ENCODE peak calls at places on chromosomes 5 and 9, in nine cellular contexts. V is heart right ventricle, E is IMR-90, L is neural progenitor cell, X is foreskin keratinocyte, O is thoracic aorta, B is SK-N-SH, T is colonic mucosa, I is PC-3. N is an unnamed sample.

GRCh38 chr9:5563417-5563815 is 53.1 kb downstream of the PDCD1LG2 start:
- DNase-seq in B (no peak), L (no peak), E (no peak), O (no peak), X (peak; percentile 60), I (no peak), T (no peak), V (no peak), N (no peak)

GRCh38 chr5:154972476-154973080 is 31.7 kb downstream of the MRPL22 start:
- DNase-seq in T (no peak), I (peak; percentile 56), X (peak; percentile 29), O (no peak), E (peak; percentile 53), L (peak; percentile 36), B (peak; percentile 49), V (peak; percentile 24), N (peak; percentile 72)

GRCh38 chr5:51072937-51073336 is 310.3 kb upstream of the ISL1 start:
- DNase-seq in B (no peak), E (no peak), I (no peak), L (no peak), T (no peak), V (no peak), X (no peak), O (no peak), N (no peak)

GRCh38 chr9:21160178-21160577 is 6.3 kb downstream of the IFNA21 start:
- DNase-seq in B (no peak), I (no peak), X (peak; percentile 7), E (no peak), L (peak; percentile 27), T (no peak), V (no peak), O (no peak), N (peak; percentile 52)

GRCh38 chr5:65070026-65070425 is 301.3 kb downstream of the CWC27 start:
- DNase-seq in V (no peak), L (no peak), I (no peak), B (no peak), E (no peak), X (no peak), T (no peak), O (no peak), N (no peak)

GRCh38 chr5:157607371-157608161 is 32.0 kb upstream of the ADAM19 start:
- DNase-seq in X (peak; percentile 93), V (no peak), E (peak; percentile 85), T (no peak), O (no peak), I (peak; percentile 99), L (no peak), B (no peak), N (no peak)

GRCh38 chr9:135402739-135403695 is 76.6 kb upstream of the PPP1R26 start:
- DNase-seq in X (no peak), E (no peak), B (no peak), I (no peak), V (no peak), O (no peak), L (no peak), T (no peak), N (no peak)

GRCh38 chr9:136985027-136985602 is 2.3 kb downstream of the LCNL1 start:
- DNase-seq in I (no peak), T (no peak), O (no peak), X (no peak), V (no peak), B (no peak), E (no peak), L (no peak), N (no peak)

GRCh38 chr9:82560036-82560435 is 502.9 kb downstream of the RASEF start:
- DNase-seq in O (no peak), E (no peak), X (no peak), V (no peak), T (no peak), I (no peak), L (no peak), B (no peak), N (no peak)

DNA sequence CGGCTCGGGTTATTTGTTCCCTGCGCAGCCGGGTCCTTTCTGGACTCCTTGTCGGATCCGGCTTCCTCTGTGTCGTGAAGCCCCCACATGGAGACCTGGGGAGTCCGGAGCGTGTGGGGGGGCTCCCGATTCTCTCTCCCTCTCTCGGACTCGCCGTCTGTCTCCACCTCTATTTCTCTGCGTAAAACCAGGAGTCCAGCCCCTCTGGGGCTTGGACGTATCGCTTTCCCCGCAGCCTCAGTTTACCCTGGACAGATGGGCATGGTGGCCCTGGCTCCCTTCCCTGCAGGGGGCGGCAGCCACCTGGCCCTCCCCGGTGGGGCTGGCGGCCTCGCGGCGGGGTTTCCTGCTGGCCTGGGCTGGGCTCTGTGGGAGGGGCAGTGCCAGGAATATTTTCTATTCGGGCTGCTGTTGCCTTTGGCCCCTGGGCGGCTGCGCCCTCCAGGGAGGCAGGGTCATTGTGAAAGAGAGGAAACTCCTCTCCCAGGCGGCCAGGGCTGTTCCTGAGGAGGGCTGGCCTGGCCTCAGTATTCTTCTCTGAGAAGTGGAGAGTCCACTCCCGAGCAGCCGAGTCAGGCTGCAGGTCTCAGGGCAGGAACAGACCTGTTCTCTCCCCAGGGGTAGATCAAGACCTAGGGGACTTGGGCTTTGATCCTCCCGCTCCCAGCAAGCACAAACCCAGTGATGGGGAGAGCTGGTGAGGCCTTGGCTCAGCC is 665 bp downstream of the ASS1 start:
- DNase-seq in L (peak; percentile 50), E (no peak), O (peak; percentile 31), V (peak; percentile 70), T (peak; percentile 78), B (no peak), X (peak; percentile 40), I (peak; percentile 27), N (no peak)
- H3K27ac ChIP-seq in L (no peak overlapping the region), E (peak overlapping the region; percentile 81), O (peak overlapping the region; percentile 80), V (peak overlapping the region; percentile 96), T (peak overlapping the region; percentile 70), B (no peak overlapping the region), X (no peak overlapping the region), I (no peak overlapping the region), N (peak overlapping the region; percentile 16)

GRCh38 chr9:18632624-18633407 is 158.9 kb downstream of the ADAMTSL1 start:
- DNase-seq in E (peak; percentile 90), B (no peak), O (peak; percentile 23), L (no peak), I (peak; percentile 82), V (peak; percentile 41), T (no peak), X (peak; percentile 63), N (no peak)

GRCh38 chr9:18638448-18639249 is 164.7 kb downstream of the ADAMTSL1 start:
- DNase-seq in B (no peak), L (no peak), V (no peak), T (no peak), I (peak; percentile 22), X (peak; percentile 13), O (no peak), E (peak; percentile 77), N (no peak)

GRCh38 chr9:18636781-18637180 is 162.8 kb downstream of the ADAMTSL1 start:
- DNase-seq in L (no peak), X (no peak), V (no peak), I (no peak), T (no peak), E (no peak), B (no peak), O (no peak), N (no peak)
- TF ChIP-seq CTCF in L (no peak), X (no peak), V (no peak), I (no peak), T (no peak), E (no peak), B (no peak), O (no peak), N (no peak)

GRCh38 chr5:173859315-173860038 is 28.7 kb upstream of the CPEB4 start:
- DNase-seq in T (no peak), I (peak; percentile 52), E (no peak), B (no peak), O (no peak), L (no peak), V (no peak), X (no peak), N (no peak)

GRCh38 chr5:173857231-173857630 is 30.9 kb upstream of the CPEB4 start:
- DNase-seq in I (no peak), B (peak; percentile 63), O (no peak), V (no peak), X (no peak), E (no peak), T (no peak), L (no peak), N (no peak)

GRCh38 chr5:173855995-173856656 is 32.0 kb upstream of the CPEB4 start:
- DNase-seq in E (no peak), X (no peak), T (no peak), V (no peak), O (no peak), I (no peak), L (no peak), B (no peak), N (no peak)

GRCh38 chr5:173858675-173859121 is 29.5 kb upstream of the CPEB4 start:
- DNase-seq in I (no peak), T (peak; percentile 29), V (no peak), X (no peak), E (no peak), O (no peak), B (no peak), L (no peak), N (no peak)

GRCh38 chr5:173858025-173858674 is 30.0 kb upstream of the CPEB4 start:
- DNase-seq in T (no peak), O (no peak), I (no peak), B (no peak), X (no peak), L (no peak), V (no peak), E (no peak), N (no peak)
- H3K27ac ChIP-seq in T (peak overlapping the region; percentile 51), O (no peak overlapping the region), I (no peak overlapping the region), B (no peak overlapping the region), X (no peak overlapping the region), L (no peak overlapping the region), V (no peak overlapping the region), E (no peak overlapping the region), N (no peak overlapping the region)

GRCh38 chr5:45774528-45774927 is 78.3 kb upstream of the HCN1 start:
- DNase-seq in B (no peak), E (no peak), V (no peak), I (peak; percentile 40), L (no peak), T (no peak), X (no peak), O (no peak), N (peak; percentile 4)
- TF ChIP-seq CTCF in B (peak; percentile 42), E (no peak), V (peak; percentile 25), I (peak; percentile 74), L (peak; percentile 49), T (no peak), X (peak; percentile 25), O (no peak), N (peak; percentile 52)

N was measured in A673.